ENCODE peak calls at places on chromosomes 4 and X, in four cellular contexts. One of them, this sample, is unnamed.

GRCh38 chrX:63283331-63283730 is 67.8 kb downstream of the SPIN4 start:
- DNase-seq in GM19239: no peak
- DNase-seq in activated CD4-positive, alpha-beta T cell treated with anti-CD3 and anti-CD28 coated beads, Interleukin-2, amount 50 U/mL, for 24 hours: no peak
- DNase-seq in NCI-H1105 treated with DMSO at 0.1 percent for 48 hours: no peak
- DNase-seq in this sample: no peak

GRCh38 chr4:85595098-85595775 is 120.3 kb downstream of the ARHGAP24 start:
- DNase-seq in NCI-H1105 treated with DMSO at 0.1 percent for 48 hours: no peak
- DNase-seq in activated CD4-positive, alpha-beta T cell treated with anti-CD3 and anti-CD28 coated beads, Interleukin-2, amount 50 U/mL, for 24 hours: no peak
- DNase-seq in GM19239: no peak
- DNase-seq in this sample: no peak

GRCh38 chr4:41939016-41939623 is 3.9 kb downstream of the TMEM33 start:
- DNase-seq in GM19239: no peak
- DNase-seq in NCI-H1105 treated with DMSO at 0.1 percent for 48 hours: no peak
- DNase-seq in activated CD4-positive, alpha-beta T cell treated with anti-CD3 and anti-CD28 coated beads, Interleukin-2, amount 50 U/mL, for 24 hours: no peak
- DNase-seq in this sample: no peak

GRCh38 chr4:166594326-166594946 is 639.9 kb downstream of the SPOCK3 start:
- DNase-seq in NCI-H1105 treated with DMSO at 0.1 percent for 48 hours: peak; percentile 48
- DNase-seq in GM19239: peak; percentile 6
- DNase-seq in activated CD4-positive, alpha-beta T cell treated with anti-CD3 and anti-CD28 coated beads, Interleukin-2, amount 50 U/mL, for 24 hours: no peak
- DNase-seq in this sample: no peak

GRCh38 chr4:96035727-96036126 is 195.8 kb downstream of the PDHA2 start:
- DNase-seq in activated CD4-positive, alpha-beta T cell treated with anti-CD3 and anti-CD28 coated beads, Interleukin-2, amount 50 U/mL, for 24 hours: no peak
- DNase-seq in NCI-H1105 treated with DMSO at 0.1 percent for 48 hours: no peak
- DNase-seq in GM19239: no peak
- DNase-seq in this sample: no peak

GRCh38 chrX:45799576-45799975 is 598.9 kb upstream of the DIPK2B start:
- DNase-seq in GM19239: no peak
- DNase-seq in NCI-H1105 treated with DMSO at 0.1 percent for 48 hours: no peak
- DNase-seq in activated CD4-positive, alpha-beta T cell treated with anti-CD3 and anti-CD28 coated beads, Interleukin-2, amount 50 U/mL, for 24 hours: no peak
- DNase-seq in this sample: no peak

GRCh38 chr4:152614337-152614736 is 65.5 kb downstream of the TMEM154 start:
- DNase-seq in NCI-H1105 treated with DMSO at 0.1 percent for 48 hours: no peak
- DNase-seq in GM19239: no peak
- DNase-seq in activated CD4-positive, alpha-beta T cell treated with anti-CD3 and anti-CD28 coated beads, Interleukin-2, amount 50 U/mL, for 24 hours: no peak
- DNase-seq in this sample: no peak

GRCh38 chr4:110134269-110134889 is 64.0 kb downstream of the ELOVL6 start:
- DNase-seq in GM19239: no peak
- DNase-seq in activated CD4-positive, alpha-beta T cell treated with anti-CD3 and anti-CD28 coated beads, Interleukin-2, amount 50 U/mL, for 24 hours: no peak
- DNase-seq in NCI-H1105 treated with DMSO at 0.1 percent for 48 hours: no peak
- DNase-seq in this sample: no peak

GRCh38 chrX:124518888-124519287 is 172.5 kb downstream of the SH2D1A start:
- DNase-seq in NCI-H1105 treated with DMSO at 0.1 percent for 48 hours: no peak
- DNase-seq in GM19239: no peak
- DNase-seq in activated CD4-positive, alpha-beta T cell treated with anti-CD3 and anti-CD28 coated beads, Interleukin-2, amount 50 U/mL, for 24 hours: no peak
- DNase-seq in this sample: no peak

GRCh38 chr4:187942968-187943367 is 52.6 kb upstream of the ZFP42 start:
- DNase-seq in GM19239: no peak
- DNase-seq in NCI-H1105 treated with DMSO at 0.1 percent for 48 hours: no peak
- DNase-seq in activated CD4-positive, alpha-beta T cell treated with anti-CD3 and anti-CD28 coated beads, Interleukin-2, amount 50 U/mL, for 24 hours: no peak
- DNase-seq in this sample: no peak

GRCh38 chr4:54226399-54227260 is 2.5 kb upstream of the PDGFRA start:
- DNase-seq in activated CD4-positive, alpha-beta T cell treated with anti-CD3 and anti-CD28 coated beads, Interleukin-2, amount 50 U/mL, for 24 hours: no peak
- DNase-seq in GM19239: no peak
- DNase-seq in NCI-H1105 treated with DMSO at 0.1 percent for 48 hours: no peak
- DNase-seq in this sample: no peak

GRCh38 chr4:12911723-12912324 is 572.3 kb downstream of the RAB28 start:
- DNase-seq in activated CD4-positive, alpha-beta T cell treated with anti-CD3 and anti-CD28 coated beads, Interleukin-2, amount 50 U/mL, for 24 hours: no peak
- DNase-seq in NCI-H1105 treated with DMSO at 0.1 percent for 48 hours: no peak
- DNase-seq in GM19239: no peak
- DNase-seq in this sample: no peak